ENCODE peak calls at places on chromosomes 5 and 9, in six cellular contexts. I is NCI-H1105 treated with DMSO at 0.1 percent for 48 hours; W is stimulated activated CD4-positive, alpha-beta T cell treated with anti-CD3 and anti-CD28 coated beads, Interleukin-2, amount 100 ng/mL, for 24 hours; O is stimulated activated naive CD8-positive, alpha-beta T cell treated with anti-CD3 and anti-CD28 coated beads, Interleukin-15, Interleukin-2, amounts not matched to agents 100 U/mL and 50 U/mL, for 24 hours; L is GM12892; V is heart left ventricle. C is an unnamed sample.

GRCh38 chr5:141611289-141611688 is 7.5 kb downstream of the DIAPH1 start:
- DNase-seq in I (no peak), O (no peak), L (no peak), W (no peak), V (no peak), C (no peak)

GRCh38 chr9:34428325-34428958 is 29.9 kb downstream of the FAM219A start:
- DNase-seq in I (no peak), O (no peak), V (no peak), L (no peak), W (no peak), C (no peak)

GRCh38 chr5:64952961-64953360 is 184.2 kb downstream of the CWC27 start:
- DNase-seq in W (no peak), O (no peak), I (no peak), L (no peak), V (no peak), C (no peak)

GRCh38 chr9:134315716-134316443 is 10.4 kb upstream of the RXRA start:
- DNase-seq in W (no peak), I (no peak), V (peak; percentile 14), L (no peak), O (no peak), C (no peak)

GRCh38 chr5:96721351-96721970 is 59.3 kb downstream of the CAST start:
- DNase-seq in O (no peak), V (peak; percentile 70), L (no peak), I (no peak), W (no peak), C (no peak)

GRCh38 chr5:22372376-22372775 is 480.8 kb downstream of the CDH12 start:
- DNase-seq in W (no peak), O (no peak), V (no peak), L (no peak), I (no peak), C (no peak)

GRCh38 chr5:81212211-81212687 is 20.9 kb upstream of the CKMT2 start:
- DNase-seq in W (no peak), L (no peak), V (no peak), O (no peak), I (peak; percentile 83), C (peak; percentile 32)

GRCh38 chr5:75381456-75381855 is 44.4 kb downstream of the HMGCR start:
- DNase-seq in V (no peak), O (no peak), W (no peak), L (no peak), I (no peak), C (no peak)

GRCh38 chr9:112725961-112726360 is 8.0 kb upstream of the INIP start:
- DNase-seq in V (no peak), I (no peak), O (no peak), L (no peak), W (no peak), C (no peak)

GRCh38 chr9:102631559-102631958 is 363.6 kb upstream of the CYLC2 start:
- DNase-seq in I (no peak), W (no peak), L (no peak), O (no peak), V (no peak), C (no peak)

GRCh38 chr5:163964650-163965049 is 459.2 kb downstream of the MAT2B start:
- DNase-seq in O (no peak), L (no peak), W (no peak), V (no peak), I (no peak), C (no peak)

GRCh38 chr5:68465133-68465532 is 249.6 kb downstream of the PIK3R1 start:
- DNase-seq in V (no peak), L (no peak), W (peak; percentile 29), I (no peak), O (peak; percentile 51), C (no peak)

GRCh38 chr9:35604578-35605335 is at the start of gene TESK1:
- DNase-seq in I (peak; percentile 51), W (peak; percentile 85), L (peak; percentile 94), O (peak; percentile 91), V (peak; percentile 80), C (peak; percentile 83)

GRCh38 chr5:73640861-73641320 is 14.9 kb downstream of the ARHGEF28 start:
- DNase-seq in O (no peak), I (no peak), V (no peak), L (no peak), W (no peak), C (no peak)